ENCODE peak calls at places on chromosomes 12 and 14, in four cellular contexts. S is kidney epithelial cell, P is psoas muscle, X is left ventricle myocardium inferior. R is an unnamed sample.
A peak's percentile ranks its signal among the peaks of the same experiment; 100 is the strongest.

GRCh38 chr12:9340422-9341259 is 132.4 kb upstream of the PZP start:
- DNase-seq in X (no peak), S (no peak), P (no peak), R (peak; percentile 54)

GRCh38 chr12:123952037-123952436 is 20.6 kb downstream of the CCDC92 start:
- DNase-seq in S (no peak), P (no peak), X (no peak), R (no peak)

GRCh38 chr14:34750670-34751069 is 36.3 kb upstream of the CFL2 start:
- DNase-seq in P (no peak), X (no peak), S (peak; percentile 43), R (no peak)

GRCh38 chr14:61695695-61696527 is 598 bp downstream of the HIF1A start:
- DNase-seq in X (peak; percentile 60), P (peak; percentile 74), S (no peak), R (peak; percentile 12)

GRCh38 chr14:102749393-102749792 is 27.9 kb upstream of the TRAF3 start:
- DNase-seq in P (no peak), S (no peak), X (no peak), R (no peak)

GRCh38 chr12:3647504-3647903 is 105.4 kb downstream of the CRACR2A start:
- DNase-seq in X (no peak), P (no peak), S (no peak), R (no peak)

GRCh38 chr12:45731376-45731775 is 1.9 kb downstream of the ARID2 start:
- DNase-seq in P (no peak), X (no peak), S (no peak), R (no peak)

GRCh38 chr14:64074961-64075619 is 219.1 kb downstream of the ESR2 start:
- DNase-seq in P (no peak), S (no peak), X (no peak), R (no peak)

GRCh38 chr12:52530366-52530765 is 10.2 kb upstream of the KRT5 start:
- DNase-seq in X (no peak), P (no peak), S (no peak), R (no peak)

GRCh38 chr12:46383654-46384450 is 11.3 kb upstream of the SLC38A2 start:
- DNase-seq in S (no peak), P (peak; percentile 97), X (peak; percentile 95), R (no peak)

GRCh38 chr12:7959278-7960063 is 23.5 kb upstream of the SLC2A3 start:
- DNase-seq in P (no peak), S (no peak), X (no peak), R (no peak)

GRCh38 chr14:89507521-89507920 is 90.5 kb upstream of the FOXN3 start:
- DNase-seq in X (no peak), P (no peak), S (peak; percentile 84), R (no peak)

GRCh38 chr14:71203306-71203705 is 296.0 kb downstream of the PCNX1 start:
- DNase-seq in P (no peak), S (no peak), X (no peak), R (no peak)

GRCh38 chr12:53492188-53492587 is 7.1 kb downstream of the MAP3K12 start:
- DNase-seq in S (no peak), P (no peak), X (no peak), R (no peak)

GRCh38 chr14:81009339-81009738 is 53.9 kb downstream of the TSHR start:
- DNase-seq in S (no peak), P (no peak), X (no peak), R (no peak)

GRCh38 chr12:120229583-120230325 is 28.8 kb upstream of the RPLP0 start:
- DNase-seq in X (no peak), P (no peak), S (no peak), R (no peak)

GRCh38 chr12:25806271-25806670 is 152.2 kb upstream of the RASSF8 start:
- DNase-seq in P (no peak), X (no peak), S (no peak), R (peak; percentile 69)

GRCh38 chr14:68841030-68841809 is 48.4 kb upstream of the ZFP36L1 start:
- DNase-seq in P (no peak), S (no peak), X (no peak), R (peak; percentile 20)

GRCh38 chr12:55736780-55737580 is 5.9 kb upstream of the GDF11 start:
- DNase-seq in S (no peak), P (peak; percentile 78), X (peak; percentile 64), R (no peak)

GRCh38 chr12:128425883-128426282 is 158.9 kb downstream of the TMEM132C start:
- DNase-seq in P (no peak), S (no peak), X (no peak), R (no peak)

GRCh38 chr14:64659366-64659765 is 44.9 kb upstream of the PLEKHG3 start:
- DNase-seq in P (no peak), X (no peak), S (no peak), R (no peak)

GRCh38 chr12:402127-402456 is 648 bp downstream of the CCDC77 start:
- DNase-seq in P (no peak), S (no peak), X (no peak), R (no peak)

GRCh38 chr14:96351986-96352385 is 11.2 kb downstream of the ATG2B start:
- DNase-seq in P (no peak), S (no peak), X (no peak), R (no peak)

GRCh38 chr14:24283796-24284460 is 12.5 kb upstream of the RABGGTA start:
- DNase-seq in X (no peak), S (no peak), P (no peak), R (no peak)

GRCh38 chr12:25264015-25264582 is 13.4 kb upstream of the KRAS start:
- DNase-seq in S (no peak), P (no peak), X (no peak), R (no peak)

GRCh38 chr14:24190416-24190815 is 1.8 kb upstream of the IPO4 start:
- DNase-seq in S (no peak), X (no peak), P (no peak), R (no peak)

GRCh38 chr14:40010961-40011360 is 578.7 kb upstream of the FBXO33 start:
- DNase-seq in P (no peak), X (no peak), S (no peak), R (no peak)

GRCh38 chr14:24159777-24160498 is 1.1 kb upstream of the IRF9 start:
- DNase-seq in X (no peak), S (no peak), P (peak; percentile 47), R (no peak)

GRCh38 chr14:77885363-77885762 is 85.5 kb downstream of the ADCK1 start:
- DNase-seq in S (no peak), X (no peak), P (peak; percentile 13), R (no peak)

GRCh38 chr12:16110596-16110995 is 166.9 kb downstream of the SLC15A5 start:
- DNase-seq in P (no peak), X (no peak), S (no peak), R (no peak)

GRCh38 chr12:68447807-68448138 is 115.6 kb upstream of the MDM1 start:
- DNase-seq in P (no peak), X (no peak), S (no peak), R (no peak)

GRCh38 chr12:56128669-56129209 is 672 bp downstream of the ESYT1 start:
- DNase-seq in X (no peak), S (no peak), P (peak; percentile 69), R (no peak)

GRCh38 chr14:71267691-71268090 is 360.4 kb downstream of the PCNX1 start:
- DNase-seq in S (no peak), P (no peak), X (no peak), R (no peak)

GRCh38 chr12:53508534-53509199 is 1.4 kb upstream of the NPFF start:
- DNase-seq in P (peak; percentile 90), X (peak; percentile 82), S (no peak), R (no peak)

GRCh38 chr12:92138626-92139025 is 7.0 kb downstream of the BTG1 start:
- DNase-seq in X (no peak), P (no peak), S (no peak), R (no peak)

GRCh38 chr12:29996993-29997392 is 213.3 kb upstream of the TMTC1 start:
- DNase-seq in S (no peak), P (no peak), X (no peak), R (no peak)

GRCh38 chr12:43063642-43064041 is 474.1 kb upstream of the PRICKLE1 start:
- DNase-seq in P (peak; percentile 33), X (no peak), S (peak; percentile 26), R (peak; percentile 60)

GRCh38 chr12:100185361-100185894 is 15.2 kb upstream of the ACTR6 start:
- DNase-seq in S (no peak), X (no peak), P (no peak), R (no peak)

GRCh38 chr12:1663440-1664132 is 27.3 kb upstream of the ADIPOR2 start:
- DNase-seq in S (no peak), P (no peak), X (no peak), R (no peak)

GRCh38 chr12:1662761-1663439 is 28.0 kb upstream of the ADIPOR2 start:
- DNase-seq in S (peak; percentile 12), X (no peak), P (no peak), R (no peak)

GRCh38 chr12:1661553-1662335 is 29.1 kb upstream of the ADIPOR2 start:
- DNase-seq in X (peak; percentile 90), P (peak; percentile 96), S (peak; percentile 78), R (peak; percentile 58)

GRCh38 chr12:1657616-1658167 is 28.7 kb downstream of the WNT5B start:
- DNase-seq in P (no peak), S (no peak), X (no peak), R (no peak)

GRCh38 chr12:1660304-1661187 is 30.3 kb upstream of the ADIPOR2 start:
- DNase-seq in S (no peak), P (peak; percentile 66), X (no peak), R (no peak)
- H3K4me3 ChIP-seq in S (no peak overlapping the region), P (peak overlapping the region; percentile 32), X (peak overlapping the region; percentile 72), R (no peak overlapping the region)

GRCh38 chr12:4717806-4718205 is 2.4 kb upstream of the GALNT8 start:
- DNase-seq in P (no peak), X (no peak), S (no peak), R (no peak)
- TF ChIP-seq CTCF in P (no peak), X (no peak), S (no peak), R (no peak)

GRCh38 chr12:73221398-73221797 is 949.2 kb downstream of the TRHDE start:
- DNase-seq in S (no peak), X (no peak), P (no peak), R (no peak)

GRCh38 chr12:73226585-73226984 is 954.4 kb downstream of the TRHDE start:
- DNase-seq in X (no peak), S (no peak), P (no peak), R (no peak)

GRCh38 chr12:73225371-73225937 is 953.3 kb downstream of the TRHDE start:
- DNase-seq in X (no peak), S (no peak), P (no peak), R (no peak)

GRCh38 chr12:73221836-73222235 is 949.7 kb downstream of the TRHDE start:
- DNase-seq in S (no peak), P (no peak), X (no peak), R (no peak)

DNA sequence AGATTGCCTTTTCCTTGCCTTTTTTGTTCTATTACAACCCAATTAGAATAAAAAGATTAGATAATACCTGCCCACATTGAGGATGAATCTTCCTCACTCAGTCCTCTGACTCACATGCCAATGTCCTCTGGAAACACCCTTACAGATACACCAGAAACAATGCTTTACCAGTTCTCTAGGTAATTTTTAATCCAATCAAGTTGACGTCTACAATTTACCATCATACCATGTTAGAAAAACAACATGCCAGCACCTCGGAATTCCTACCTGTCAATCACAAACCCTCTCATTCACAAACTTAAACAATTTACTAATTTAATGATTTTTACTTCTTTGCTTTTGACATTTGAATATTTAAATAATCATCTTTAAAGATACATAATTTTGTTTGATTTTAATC is 953.8 kb downstream of the TRHDE start:
- DNase-seq in X (no peak), P (no peak), S (no peak), R (no peak)
- H3K4me3 ChIP-seq in X (no peak overlapping the region), P (no peak overlapping the region), S (no peak overlapping the region), R (no peak overlapping the region)

GRCh38 chr12:70823182-70823976 is 97.2 kb downstream of the PTPRR start:
- DNase-seq in P (no peak), S (no peak), X (no peak), R (no peak)
- TF ChIP-seq CTCF in P (no peak), S (no peak), X (no peak), R (no peak)

R was measured in HFF-Myc.